ENCODE peak calls at places on chromosomes 7 and 10, in seven cellular contexts. N is lower lobe of right lung, X is choroid plexus epithelial cell, P is astrocyte, E is ovary, T is body of pancreas, U is astrocyte of the spinal cord. F is an unnamed sample.

GRCh38 chr7:129670636-129671035 is 59.1 kb downstream of the NRF1 start:
- DNase-seq in X (peak; percentile 68), E (no peak), P (peak; percentile 20), N (no peak), T (no peak), U (peak; percentile 16), F (peak; percentile 31)

GRCh38 chr10:59864141-59864962 is 42.0 kb downstream of the CCDC6 start:
- DNase-seq in T (no peak), U (no peak), N (no peak), E (no peak), X (no peak), P (no peak), F (no peak)

GRCh38 chr7:159107052-159107892 is 37.4 kb downstream of the VIPR2 start:
- DNase-seq in T (no peak), E (no peak), N (peak; percentile 17), X (no peak), P (no peak), U (no peak), F (no peak)

GRCh38 chr10:77197544-77197943 is 440.1 kb downstream of the KCNMA1 start:
- DNase-seq in P (no peak), T (no peak), E (no peak), U (no peak), X (no peak), N (no peak), F (no peak)

GRCh38 chr7:84187813-84188212 is 6.8 kb downstream of the SEMA3A start:
- DNase-seq in E (no peak), P (peak; percentile 78), U (peak; percentile 56), N (no peak), T (no peak), X (no peak), F (peak; percentile 50)

GRCh38 chr7:7327423-7327822 is 145.1 kb downstream of the C1GALT1 start:
- DNase-seq in X (no peak), N (no peak), P (no peak), T (no peak), U (no peak), E (no peak), F (no peak)

GRCh38 chr10:68562666-68563522 is 2.8 kb downstream of the TET1 start:
- DNase-seq in N (no peak), P (peak; percentile 54), X (peak; percentile 62), U (peak; percentile 60), E (peak; percentile 19), T (no peak), F (peak; percentile 56)

GRCh38 chr7:112930787-112931186 is 140.6 kb upstream of the TMEM168 start:
- DNase-seq in U (peak; percentile 80), X (peak; percentile 73), N (no peak), E (no peak), P (peak; percentile 90), T (no peak), F (peak; percentile 75)

GRCh38 chr10:93206652-93207051 is 133.0 kb downstream of the CYP26A1 start:
- DNase-seq in T (no peak), U (no peak), N (no peak), P (no peak), E (no peak), X (no peak), F (no peak)

GRCh38 chr10:110459600-110459999 is 38.1 kb upstream of the DUSP5 start:
- DNase-seq in U (no peak), T (no peak), N (no peak), E (no peak), P (no peak), X (no peak), F (no peak)

GRCh38 chr7:94129443-94130140 is 125.4 kb upstream of the BET1 start:
- DNase-seq in N (no peak), X (peak; percentile 97), P (peak; percentile 90), U (peak; percentile 84), E (no peak), T (no peak), F (peak; percentile 80)

GRCh38 chr7:92735707-92736106 is 100.7 kb downstream of the CDK6 start:
- DNase-seq in T (no peak), P (peak; percentile 81), N (no peak), X (no peak), E (no peak), U (peak; percentile 77), F (peak; percentile 44)

GRCh38 chr10:45418859-45419672 is 45.0 kb downstream of the ALOX5 start:
- DNase-seq in T (peak; percentile 53), U (peak; percentile 10), X (peak; percentile 33), P (peak; percentile 12), N (peak; percentile 74), E (peak; percentile 48), F (peak; percentile 72)

GRCh38 chr10:122500194-122500593 is 38.8 kb downstream of the HTRA1 start:
- DNase-seq in E (no peak), T (no peak), N (no peak), X (no peak), P (no peak), U (no peak), F (no peak)

GRCh38 chr7:12244129-12244528 is 33.0 kb downstream of the TMEM106B start:
- DNase-seq in U (peak; percentile 22), X (peak; percentile 43), T (peak; percentile 60), P (no peak), E (no peak), N (peak; percentile 42), F (peak; percentile 25)

GRCh38 chr10:100997364-100998182 is 2.0 kb upstream of the LZTS2 start:
- DNase-seq in E (peak; percentile 77), T (peak; percentile 80), N (peak; percentile 88), P (peak; percentile 37), U (peak; percentile 71), X (peak; percentile 75), F (peak; percentile 76)

GRCh38 chr7:32056767-32057166 is 13.4 kb downstream of the PDE1C start:
- DNase-seq in U (no peak), N (no peak), E (no peak), T (no peak), X (no peak), P (no peak), F (no peak)

GRCh38 chr7:74183653-74184450 is 9.7 kb downstream of the EIF4H start:
- DNase-seq in U (no peak), X (no peak), N (no peak), P (no peak), E (no peak), T (peak; percentile 30), F (no peak)
- TF ChIP-seq CTCF in U (peak; percentile 44), X (peak; percentile 51), N (no peak), P (no peak), E (no peak), T (no peak), F (peak; percentile 26)

GRCh38 chr7:140541176-140541512 is 61.8 kb upstream of the MKRN1 start:
- DNase-seq in T (no peak), E (no peak), N (no peak), U (no peak), X (no peak), P (no peak), F (no peak)

GRCh38 chr7:140542226-140542625 is 62.9 kb upstream of the MKRN1 start:
- DNase-seq in N (no peak), E (peak; percentile 79), P (peak; percentile 48), T (no peak), X (peak; percentile 77), U (peak; percentile 56), F (peak; percentile 77)

GRCh38 chr7:140540142-140540777 is 61.0 kb upstream of the MKRN1 start:
- DNase-seq in P (no peak), U (no peak), X (no peak), T (no peak), N (no peak), E (no peak), F (no peak)

GRCh38 chr7:140539466-140539865 is 60.2 kb upstream of the MKRN1 start:
- DNase-seq in X (no peak), T (no peak), E (no peak), U (no peak), N (no peak), P (no peak), F (no peak)

GRCh38 chr7:140541513-140542192 is 62.3 kb upstream of the MKRN1 start:
- DNase-seq in N (no peak), X (peak; percentile 90), T (peak; percentile 37), P (peak; percentile 93), U (peak; percentile 93), E (peak; percentile 80), F (peak; percentile 95)
- H3K4me3 ChIP-seq in N (no peak overlapping the region), X (peak overlapping the region; percentile 30), T (no peak overlapping the region), P (peak overlapping the region; percentile 28), U (no peak overlapping the region), E (no peak overlapping the region), F (peak overlapping the region; percentile 32)

GRCh38 chr10:3887404-3887803 is 102.4 kb upstream of the KLF6 start:
- DNase-seq in U (no peak), P (peak; percentile 28), X (no peak), E (no peak), T (peak; percentile 18), N (no peak), F (no peak)

GRCh38 chr10:3889961-3890522 is 105.0 kb upstream of the KLF6 start:
- DNase-seq in E (no peak), X (peak; percentile 90), U (peak; percentile 92), T (no peak), N (no peak), P (peak; percentile 95), F (peak; percentile 80)

GRCh38 chr10:3886666-3887251 is 101.8 kb upstream of the KLF6 start:
- DNase-seq in P (peak; percentile 97), N (no peak), E (peak; percentile 63), X (peak; percentile 99), U (peak; percentile 96), T (peak; percentile 69), F (peak; percentile 94)

GRCh38 chr10:3886191-3886590 is 101.2 kb upstream of the KLF6 start:
- DNase-seq in T (peak; percentile 61), E (peak; percentile 60), P (peak; percentile 55), N (no peak), X (peak; percentile 87), U (peak; percentile 77), F (peak; percentile 66)

DNA sequence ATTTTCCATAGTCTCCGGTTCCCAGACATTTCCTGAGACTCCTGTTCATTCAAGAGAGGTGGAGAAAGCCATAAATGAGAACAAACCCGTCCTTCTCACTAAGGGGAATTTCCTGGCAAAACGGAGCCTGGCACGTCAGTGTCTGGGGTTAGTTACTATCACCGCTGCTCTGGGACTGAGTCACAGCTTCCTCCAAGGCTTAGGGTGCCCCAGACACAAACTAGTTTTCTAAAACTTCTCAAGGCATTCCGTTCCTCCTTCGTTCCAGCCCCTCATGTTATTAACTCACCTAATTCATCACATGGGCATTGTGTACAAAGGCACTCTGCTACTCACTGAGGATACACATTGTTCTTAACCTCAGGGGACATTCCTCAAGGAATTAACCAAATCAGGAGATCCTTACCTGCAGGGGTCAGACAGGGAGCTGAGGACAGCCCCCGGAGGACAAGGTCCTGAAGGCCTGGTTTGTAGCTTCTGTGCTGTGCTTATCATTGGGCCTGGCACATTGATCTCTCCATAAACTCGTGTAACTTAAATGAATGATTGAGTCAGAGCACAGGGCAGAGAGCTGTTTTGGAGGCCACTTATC is 103.0 kb upstream of the KLF6 start:
- DNase-seq in N (no peak), E (peak; percentile 32), U (peak; percentile 93), T (peak; percentile 20), P (peak; percentile 95), X (peak; percentile 97), F (peak; percentile 96)
- TF ChIP-seq CTCF in N (no peak), E (no peak), U (no peak), T (no peak), P (no peak), X (peak; percentile 5), F (no peak)

DNA sequence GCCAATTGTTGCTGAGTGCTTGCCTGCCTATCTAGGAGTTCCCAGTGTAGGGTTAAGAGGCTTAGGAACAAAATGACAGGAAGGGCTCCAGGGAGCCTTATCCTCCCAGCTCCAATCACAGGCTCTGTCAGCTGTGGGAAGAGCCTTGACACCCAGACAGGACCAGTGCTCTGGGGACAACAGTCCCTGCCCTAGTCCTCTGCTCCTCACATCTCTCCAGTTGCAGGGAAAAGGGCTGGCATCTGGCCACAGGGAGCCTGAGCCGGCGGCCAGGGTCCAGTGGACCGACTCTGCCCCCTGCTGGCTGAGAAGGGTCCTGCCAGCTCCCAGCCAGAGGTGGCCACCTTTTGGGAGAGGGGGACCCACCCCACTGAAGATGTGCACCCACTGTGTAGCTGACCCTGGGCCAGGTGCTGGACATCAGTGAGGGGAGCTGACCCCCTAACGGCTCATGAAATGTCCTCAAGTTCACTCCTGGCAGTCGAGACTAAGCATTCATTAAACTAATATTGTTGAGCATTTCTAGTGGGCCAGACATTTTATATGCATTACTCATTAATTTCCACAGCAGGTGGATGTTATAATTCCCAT is 17.6 kb downstream of the DNAJB12 start:
- DNase-seq in E (peak; percentile 94), N (peak; percentile 88), T (peak; percentile 95), P (no peak), U (peak; percentile 80), X (peak; percentile 82), F (peak; percentile 83)
- H3K4me3 ChIP-seq in E (no peak overlapping the region), N (no peak overlapping the region), T (no peak overlapping the region), P (no peak overlapping the region), U (no peak overlapping the region), X (no peak overlapping the region), F (no peak overlapping the region)

F was measured in fibroblast of pulmonary artery.